ENCODE peak calls at places on chromosomes 16 and 17, in six cellular contexts. B is GM12891, D is HepG2, H is K562, F is GM12878, A is H1. X is an unnamed sample.

GRCh38 chr16:86927699-86928098 is 349.4 kb downstream of the FOXL1 start:
- DNase-seq in B (no peak), F (no peak), A (no peak), H (no peak), D (no peak), X (no peak)

GRCh38 chr17:47785538-47786123 is 36.0 kb downstream of the OSBPL7 start:
- DNase-seq in A (no peak), D (peak), B (no peak), H (peak), F (no peak), X (no peak)

GRCh38 chr16:74034862-74035261 is 261.8 kb upstream of the PSMD7 start:
- DNase-seq in B (no peak), H (peak), F (no peak), D (peak), A (no peak), X (no peak)

GRCh38 chr17:36198831-36199465 is 2.4 kb upstream of the CCL3L1 start:
- DNase-seq in B (no peak), H (no peak), A (no peak), F (no peak), D (no peak), X (no peak)

GRCh38 chr16:1426734-1427451 is 4.0 kb upstream of the PERCC1 start:
- DNase-seq in B (no peak), F (no peak), A (no peak), D (no peak), H (no peak), X (no peak)

GRCh38 chr16:81601008-81601428 is 156.4 kb downstream of the CMIP start:
- DNase-seq in D (no peak), B (no peak), F (no peak), A (no peak), H (no peak), X (no peak)

GRCh38 chr16:85211247-85211910 is 99.1 kb upstream of the CIBAR2 start:
- DNase-seq in H (no peak), B (no peak), A (no peak), D (no peak), F (no peak), X (no peak)

GRCh38 chr17:60390223-60390622 is 1.7 kb downstream of the USP32 start:
- DNase-seq in B (no peak), A (no peak), D (no peak), F (no peak), H (peak), X (no peak)

GRCh38 chr16:68233085-68233834 is 2.7 kb downstream of the ESRP2 start:
- DNase-seq in F (no peak), D (no peak), B (no peak), A (no peak), H (no peak), X (no peak)

GRCh38 chr16:55875273-55875672 is at the start of gene CES5A:
- DNase-seq in F (no peak), D (no peak), A (no peak), H (no peak), B (no peak), X (no peak)

GRCh38 chr17:56594528-56595418 is 1.3 kb downstream of the NOG start:
- DNase-seq in F (no peak), D (no peak), B (peak), A (no peak), H (no peak), X (no peak)

GRCh38 chr17:30210366-30210765 is 25.1 kb downstream of the SLC6A4 start:
- DNase-seq in F (no peak), A (no peak), B (no peak), H (no peak), D (no peak), X (no peak)

GRCh38 chr17:80845121-80845862 is 146.3 kb upstream of the CHMP6 start:
- DNase-seq in B (no peak), A (no peak), H (no peak), D (no peak), F (no peak), X (no peak)

GRCh38 chr17:30477758-30478115 is 529 bp downstream of the GOSR1 start:
- DNase-seq in F (no peak), A (no peak), B (peak), H (no peak), D (peak), X (peak)

GRCh38 chr16:56075732-56076131 is 115.6 kb upstream of the GNAO1 start:
- DNase-seq in F (no peak), D (no peak), A (no peak), H (no peak), B (no peak), X (no peak)

GRCh38 chr16:80151706-80152073 is 389.1 kb upstream of the DYNLRB2 start:
- DNase-seq in F (no peak), A (no peak), H (no peak), D (no peak), B (no peak), X (no peak)

GRCh38 chr17:62966426-62967110 is 533 bp downstream of the TANC2 start:
- DNase-seq in H (peak), A (no peak), F (no peak), D (no peak), B (no peak), X (no peak)

GRCh38 chr17:28849281-28849680 is 5.5 kb upstream of the ERAL1 start:
- DNase-seq in D (no peak), H (peak), F (no peak), A (no peak), B (no peak), X (no peak)

DNA sequence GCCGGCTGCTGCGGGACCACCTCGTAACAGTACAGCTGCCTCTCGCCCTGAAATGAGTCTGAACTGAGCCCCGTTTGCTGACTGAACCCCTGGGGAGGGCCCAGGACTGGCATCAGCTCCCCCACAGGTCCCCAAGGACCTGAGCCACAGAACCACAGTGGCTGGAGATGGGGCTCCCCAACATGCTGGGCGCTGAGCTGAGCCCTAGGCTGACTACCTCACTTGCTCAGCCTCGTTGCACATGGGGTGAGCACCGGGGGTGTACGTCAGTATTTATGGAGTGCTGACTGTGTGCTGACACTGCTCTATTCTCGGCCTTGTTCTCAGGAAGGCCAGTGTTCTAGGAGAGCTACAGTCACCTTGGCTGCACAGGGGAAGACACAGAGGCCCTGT is 6.6 kb upstream of the VASN start:
- DNase-seq in B (no peak), F (peak), A (no peak), H (no peak), D (no peak), X (no peak)
- TF ChIP-seq TAF1 in B (no peak), F (no peak), A (no peak), H (no peak), D (no peak), X (no peak)

GRCh38 chr17:81909231-81909630 is 2.0 kb downstream of the PCYT2 start:
- DNase-seq in F (no peak), B (no peak), H (no peak), A (no peak), D (no peak), X (no peak)

GRCh38 chr17:81910840-81911276 is 341 bp downstream of the PCYT2 start:
- DNase-seq in H (peak), A (no peak), F (no peak), B (no peak), D (no peak), X (no peak)

GRCh38 chr17:81908793-81909192 is 2.4 kb downstream of the PCYT2 start:
- DNase-seq in B (no peak), H (no peak), D (no peak), F (no peak), A (no peak), X (no peak)

GRCh38 chr17:81911277-81911961 is at the start of gene PCYT2:
- DNase-seq in A (no peak), B (peak), D (peak), H (peak), F (peak), X (peak)

DNA sequence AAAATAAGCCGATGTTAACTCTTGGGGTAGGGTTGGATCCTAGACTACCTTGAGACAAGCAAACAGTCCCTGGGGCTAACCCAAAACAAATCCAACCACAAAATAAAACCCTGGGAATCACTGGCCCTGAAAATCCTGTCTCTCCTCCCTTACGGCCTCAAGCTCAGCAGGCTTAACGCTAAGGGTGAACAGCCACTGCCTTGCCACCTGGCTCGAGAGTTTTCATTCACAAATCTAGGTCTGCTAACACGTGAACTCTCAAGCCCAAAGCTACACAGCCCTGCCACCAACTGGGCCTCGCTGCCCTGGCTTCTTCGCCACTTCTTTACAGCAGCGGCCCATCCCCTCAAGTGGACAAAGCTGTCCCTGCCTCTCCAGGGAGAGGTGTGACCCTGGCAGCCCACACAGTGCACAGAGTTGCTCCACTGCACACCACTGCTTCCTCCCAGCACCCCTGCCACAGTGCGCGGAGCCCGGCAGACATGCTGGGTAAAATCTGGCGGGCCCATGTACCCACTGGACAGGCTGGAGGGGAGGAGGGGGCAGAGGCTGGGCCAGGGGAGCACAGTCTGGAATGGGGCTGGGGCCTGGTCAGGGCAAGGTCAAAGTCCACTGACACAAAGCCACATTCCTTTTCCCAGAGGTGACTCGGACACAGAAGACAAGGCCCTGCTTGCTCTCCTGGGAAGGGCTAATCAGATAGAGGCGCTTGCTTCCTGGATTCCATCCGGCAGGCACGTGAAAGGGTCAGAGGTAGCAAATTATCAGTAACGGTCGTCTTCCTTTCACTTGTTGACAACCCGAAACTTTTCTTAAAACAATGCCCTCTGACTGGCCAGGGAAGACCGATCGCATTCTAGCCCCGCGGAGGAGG is 996 bp downstream of the PCYT2 start:
- DNase-seq in F (no peak), B (no peak), H (no peak), D (peak), A (no peak), X (no peak)
- TF ChIP-seq POLR2A in F (no peak), B (no peak), H (peak), D (peak), A (no peak), X (no peak)

DNA sequence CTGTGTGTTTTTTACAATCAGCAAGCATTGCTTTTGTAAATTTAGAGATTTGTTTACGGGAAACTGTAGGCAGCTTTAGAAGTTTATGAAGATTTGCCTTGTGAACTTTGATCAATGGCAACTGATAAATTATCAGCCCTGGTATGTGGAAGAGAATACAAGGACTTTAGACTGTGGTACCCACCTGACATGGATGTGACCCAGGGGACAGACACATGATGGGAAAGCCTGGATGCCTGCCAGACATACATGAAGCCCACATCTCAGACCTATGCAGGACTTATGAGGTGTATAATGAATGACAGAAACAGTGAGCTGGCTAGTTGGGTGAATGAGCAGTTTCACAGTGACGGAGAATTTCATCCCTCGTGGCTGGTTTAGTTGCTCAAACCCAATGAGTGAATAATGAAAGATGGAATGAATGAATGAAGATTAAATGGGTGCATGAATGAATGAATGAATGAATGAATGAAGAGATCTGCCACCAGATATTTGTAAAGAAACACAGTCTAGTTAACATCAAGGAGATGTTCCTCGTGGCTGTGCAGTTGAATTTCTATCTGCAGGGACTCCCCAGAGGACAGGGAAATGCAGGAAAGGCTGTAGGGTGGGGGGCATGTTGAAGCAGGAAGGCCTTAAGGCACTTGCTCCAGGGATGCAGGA is 7.6 kb downstream of the TMEM92 start:
- DNase-seq in F (no peak), A (no peak), H (no peak), D (peak), B (no peak), X (no peak)
- TF ChIP-seq TAF1 in F (no peak), A (no peak), H (no peak), D (no peak), B (no peak), X (no peak)

GRCh38 chr17:21282231-21282630 is 2.3 kb upstream of the MAP2K3 start:
- DNase-seq in A (no peak), F (no peak), D (no peak), B (no peak), H (no peak), X (no peak)

GRCh38 chr17:21284319-21285163 is at the start of gene MAP2K3:
- DNase-seq in A (peak), D (peak), H (peak), B (peak), F (peak), X (peak)

GRCh38 chr17:21285164-21286065 is 904 bp downstream of the MAP2K3 start:
- DNase-seq in F (no peak), B (no peak), D (no peak), A (no peak), H (no peak), X (no peak)

GRCh38 chr17:21283482-21284318 is 811 bp upstream of the MAP2K3 start:
- DNase-seq in A (no peak), D (no peak), B (no peak), H (no peak), F (no peak), X (no peak)

DNA sequence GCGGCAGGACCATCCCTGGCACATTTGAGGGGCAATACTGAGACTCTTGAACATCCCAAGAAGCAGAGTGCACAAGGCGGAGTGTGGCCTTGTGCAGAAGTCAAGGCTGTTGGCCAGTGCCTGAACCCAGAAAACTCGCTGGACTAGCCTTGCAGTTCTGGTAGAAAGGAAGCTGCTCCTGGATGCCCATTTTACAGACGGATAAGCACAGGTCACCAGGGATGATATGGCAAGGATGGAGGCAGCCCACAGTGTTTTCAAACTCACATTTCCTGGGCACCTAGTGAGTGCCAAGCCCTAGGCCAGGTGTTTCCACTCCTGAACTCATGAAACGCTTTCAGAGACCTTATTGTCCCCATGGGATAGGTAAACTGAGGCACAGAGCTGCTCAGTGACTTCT is 1.7 kb upstream of the MAP2K3 start:
- DNase-seq in H (no peak), A (no peak), F (no peak), B (no peak), D (no peak), X (no peak)
- TF ChIP-seq POLR2A in H (no peak), A (no peak), F (no peak), B (no peak), D (no peak), X (no peak)

GRCh38 chr16:50202926-50203624 is 50.0 kb downstream of the TENT4B start:
- DNase-seq in H (no peak), B (no peak), F (no peak), D (peak), A (no peak), X (no peak)
- TF ChIP-seq TAF1 in H (no peak), B (no peak), F (no peak), D (no peak), A (no peak), X (no peak)

GRCh38 chr16:88770459-88771293 is 14.3 kb downstream of the PIEZO1 start:
- DNase-seq in H (peak), D (peak), A (peak), B (no peak), F (no peak), X (no peak)
- TF ChIP-seq POLR2A in H (peak), D (no peak), A (no peak), B (no peak), F (no peak), X (no peak)

GRCh38 chr17:77654296-77654695 is 304.2 kb upstream of the TNRC6C start:
- DNase-seq in A (no peak), D (no peak), F (no peak), H (no peak), B (no peak), X (no peak)

GRCh38 chr17:77647531-77647930 is 311.0 kb upstream of the TNRC6C start:
- DNase-seq in A (no peak), B (no peak), F (no peak), D (no peak), H (no peak), X (no peak)

GRCh38 chr17:77645441-77646430 is 312.8 kb upstream of the TNRC6C start:
- DNase-seq in H (no peak), B (no peak), F (no peak), D (no peak), A (no peak), X (no peak)

GRCh38 chr17:77651983-77652382 is 306.5 kb upstream of the TNRC6C start:
- DNase-seq in D (no peak), A (no peak), F (no peak), B (no peak), H (no peak), X (no peak)

GRCh38 chr17:77649717-77650211 is 308.7 kb upstream of the TNRC6C start:
- DNase-seq in H (peak), B (no peak), F (no peak), D (no peak), A (no peak), X (no peak)
- TF ChIP-seq TAF1 in H (no peak), B (no peak), F (no peak), D (no peak), A (no peak), X (no peak)

GRCh38 chr17:5823219-5823618 is 238.9 kb upstream of the NLRP1 start:
- DNase-seq in D (no peak), F (no peak), B (no peak), H (no peak), A (no peak), X (no peak)

GRCh38 chr17:5821813-5822212 is 237.5 kb upstream of the NLRP1 start:
- DNase-seq in F (no peak), B (no peak), D (no peak), A (no peak), H (no peak), X (no peak)

GRCh38 chr17:5825717-5826330 is 241.5 kb upstream of the NLRP1 start:
- DNase-seq in D (no peak), A (no peak), F (no peak), H (no peak), B (no peak), X (no peak)

GRCh38 chr17:5822281-5823060 is 238.2 kb upstream of the NLRP1 start:
- DNase-seq in D (no peak), F (no peak), A (no peak), B (no peak), H (no peak), X (no peak)

GRCh38 chr17:5826384-5826783 is 242.1 kb upstream of the NLRP1 start:
- DNase-seq in F (no peak), D (no peak), A (no peak), H (no peak), B (no peak), X (no peak)
- TF ChIP-seq POLR2A in F (no peak), D (no peak), A (no peak), H (no peak), B (no peak), X (no peak)

GRCh38 chr16:88617268-88618031 is 20.9 kb upstream of the IL17C start:
- DNase-seq in B (no peak), D (no peak), H (peak), A (no peak), F (no peak), X (no peak)

GRCh38 chr16:88618182-88618955 is 20.0 kb upstream of the IL17C start:
- DNase-seq in F (no peak), D (peak), B (no peak), H (no peak), A (no peak), X (no peak)

GRCh38 chr16:88618956-88619667 is 19.3 kb upstream of the IL17C start:
- DNase-seq in B (no peak), D (no peak), A (no peak), H (no peak), F (no peak), X (no peak)

GRCh38 chr16:88622125-88622524 is 16.2 kb upstream of the IL17C start:
- DNase-seq in B (no peak), H (no peak), A (no peak), F (no peak), D (no peak), X (no peak)

GRCh38 chr16:88619859-88620655 is 18.3 kb upstream of the IL17C start:
- DNase-seq in H (no peak), A (no peak), B (no peak), F (no peak), D (no peak), X (no peak)
- TF ChIP-seq TAF1 in H (no peak), A (no peak), B (no peak), F (no peak), D (no peak), X (no peak)